ENCODE peak calls at places on chromosome 12, in nine cellular contexts. One of them, this sample, is unnamed. For H3K27me3, the result is how much of the 10 kb centered on the place peaks cover.

GRCh38 chr12:47223848-47224213 is 144.1 kb upstream of the AMIGO2 start:
- DNase-seq in hepatocyte: peak
- DNase-seq in tibial artery: no peak
- DNase-seq in GM23248: no peak
- DNase-seq in SK-N-SH: no peak
- DNase-seq in heart left ventricle: peak
- DNase-seq in neuronal stem cell: no peak
- DNase-seq in PC-9: no peak
- DNase-seq in astrocyte: peak
- DNase-seq in this sample: no peak

GRCh38 chr12:107388263-107388662 is 294.9 kb upstream of the CRY1 start:
- DNase-seq in hepatocyte: no peak
- DNase-seq in SK-N-SH: no peak
- DNase-seq in neuronal stem cell: no peak
- DNase-seq in GM23248: no peak
- DNase-seq in heart left ventricle: no peak
- DNase-seq in PC-9: no peak
- DNase-seq in astrocyte: no peak
- DNase-seq in tibial artery: no peak
- DNase-seq in this sample: no peak

GRCh38 chr12:100553851-100554404 is 19.6 kb upstream of the GAS2L3 start:
- DNase-seq in GM23248: peak
- DNase-seq in neuronal stem cell: no peak
- DNase-seq in heart left ventricle: no peak
- DNase-seq in astrocyte: no peak
- DNase-seq in PC-9: no peak
- DNase-seq in tibial artery: no peak
- DNase-seq in hepatocyte: peak
- DNase-seq in SK-N-SH: no peak
- DNase-seq in this sample: no peak

GRCh38 chr12:6363330-6364036 is 11.9 kb downstream of the SCNN1A start:
- DNase-seq in heart left ventricle: peak
- DNase-seq in PC-9: peak
- DNase-seq in astrocyte: no peak
- DNase-seq in tibial artery: peak
- DNase-seq in SK-N-SH: peak
- DNase-seq in neuronal stem cell: no peak
- DNase-seq in hepatocyte: peak
- DNase-seq in GM23248: peak
- DNase-seq in this sample: peak

GRCh38 chr12:125455556-125455955 is 390.3 kb downstream of the AACS start:
- DNase-seq in PC-9: no peak
- DNase-seq in heart left ventricle: no peak
- DNase-seq in neuronal stem cell: no peak
- DNase-seq in GM23248: no peak
- DNase-seq in SK-N-SH: no peak
- DNase-seq in tibial artery: no peak
- DNase-seq in hepatocyte: no peak
- DNase-seq in astrocyte: no peak
- DNase-seq in this sample: peak

GRCh38 chr12:80129895-80130535 is 30.7 kb downstream of the OTOGL start:
- DNase-seq in neuronal stem cell: no peak
- DNase-seq in SK-N-SH: no peak
- DNase-seq in astrocyte: peak
- DNase-seq in hepatocyte: no peak
- DNase-seq in PC-9: no peak
- DNase-seq in tibial artery: no peak
- DNase-seq in GM23248: peak
- DNase-seq in heart left ventricle: no peak
- DNase-seq in this sample: no peak

GRCh38 chr12:77133566-77133965 is 68.2 kb upstream of the E2F7 start:
- DNase-seq in hepatocyte: peak
- DNase-seq in tibial artery: no peak
- DNase-seq in PC-9: no peak
- DNase-seq in neuronal stem cell: peak
- DNase-seq in astrocyte: peak
- DNase-seq in SK-N-SH: no peak
- DNase-seq in heart left ventricle: no peak
- DNase-seq in GM23248: peak
- DNase-seq in this sample: peak

GRCh38 chr12:95218164-95218851 is 701 bp downstream of the VEZT start:
- DNase-seq in PC-9: peak
- DNase-seq in SK-N-SH: no peak
- DNase-seq in hepatocyte: no peak
- DNase-seq in GM23248: peak
- DNase-seq in neuronal stem cell: peak
- DNase-seq in astrocyte: peak
- DNase-seq in heart left ventricle: no peak
- DNase-seq in tibial artery: no peak
- DNase-seq in this sample: no peak

GRCh38 chr12:18492372-18493025 is 231.2 kb downstream of the PIK3C2G start:
- DNase-seq in tibial artery: no peak
- DNase-seq in astrocyte: peak
- DNase-seq in PC-9: no peak
- DNase-seq in neuronal stem cell: no peak
- DNase-seq in hepatocyte: no peak
- DNase-seq in SK-N-SH: no peak
- DNase-seq in heart left ventricle: no peak
- DNase-seq in GM23248: peak
- DNase-seq in this sample: no peak

GRCh38 chr12:128165387-128165786 is 101.6 kb upstream of the TMEM132C start:
- DNase-seq in heart left ventricle: no peak
- DNase-seq in GM23248: no peak
- DNase-seq in PC-9: no peak
- DNase-seq in neuronal stem cell: no peak
- DNase-seq in SK-N-SH: no peak
- DNase-seq in hepatocyte: no peak
- DNase-seq in tibial artery: no peak
- DNase-seq in astrocyte: no peak
- DNase-seq in this sample: no peak

GRCh38 chr12:131944601-131945251 is 5.0 kb upstream of the EP400 start:
- DNase-seq in neuronal stem cell: no peak
- DNase-seq in PC-9: no peak
- DNase-seq in hepatocyte: no peak
- DNase-seq in GM23248: no peak
- DNase-seq in heart left ventricle: no peak
- DNase-seq in SK-N-SH: peak
- DNase-seq in tibial artery: no peak
- DNase-seq in astrocyte: no peak
- DNase-seq in this sample: peak

GRCh38 chr12:110858848-110859247 is 12.1 kb downstream of the CCDC63 start:
- DNase-seq in astrocyte: peak
- DNase-seq in tibial artery: no peak
- DNase-seq in GM23248: peak
- DNase-seq in heart left ventricle: no peak
- DNase-seq in SK-N-SH: no peak
- DNase-seq in PC-9: no peak
- DNase-seq in neuronal stem cell: no peak
- DNase-seq in hepatocyte: no peak
- DNase-seq in this sample: no peak

GRCh38 chr12:81206425-81206824 is 128.5 kb downstream of the ACSS3 start:
- DNase-seq in SK-N-SH: no peak
- DNase-seq in tibial artery: no peak
- DNase-seq in astrocyte: no peak
- DNase-seq in heart left ventricle: no peak
- DNase-seq in GM23248: no peak
- DNase-seq in neuronal stem cell: no peak
- DNase-seq in PC-9: no peak
- DNase-seq in hepatocyte: no peak
- DNase-seq in this sample: no peak

GRCh38 chr12:116244001-116244400 is 33.5 kb downstream of the MED13L start:
- DNase-seq in astrocyte: peak
- DNase-seq in GM23248: no peak
- DNase-seq in PC-9: no peak
- DNase-seq in hepatocyte: peak
- DNase-seq in neuronal stem cell: no peak
- DNase-seq in tibial artery: no peak
- DNase-seq in SK-N-SH: no peak
- DNase-seq in heart left ventricle: no peak
- DNase-seq in this sample: no peak

GRCh38 chr12:4030938-4031702 is 157.9 kb upstream of the PARP11 start:
- DNase-seq in GM23248: peak
- DNase-seq in SK-N-SH: peak
- DNase-seq in neuronal stem cell: peak
- DNase-seq in astrocyte: peak
- DNase-seq in hepatocyte: peak
- DNase-seq in heart left ventricle: peak
- DNase-seq in PC-9: peak
- DNase-seq in tibial artery: peak
- DNase-seq in this sample: peak

GRCh38 chr12:8890313-8891084 is 23.8 kb upstream of the PHC1 start:
- DNase-seq in GM23248: peak
- DNase-seq in PC-9: no peak
- DNase-seq in heart left ventricle: no peak
- DNase-seq in tibial artery: peak
- DNase-seq in hepatocyte: peak
- DNase-seq in neuronal stem cell: peak
- DNase-seq in SK-N-SH: peak
- DNase-seq in astrocyte: peak
- DNase-seq in this sample: peak

GRCh38 chr12:92035477-92035876 is 110.2 kb downstream of the BTG1 start:
- DNase-seq in GM23248: no peak
- DNase-seq in heart left ventricle: no peak
- DNase-seq in tibial artery: no peak
- DNase-seq in SK-N-SH: no peak
- DNase-seq in astrocyte: no peak
- DNase-seq in neuronal stem cell: no peak
- DNase-seq in PC-9: no peak
- DNase-seq in hepatocyte: no peak
- DNase-seq in this sample: no peak
- H3K4me3 ChIP-seq in GM23248: peak
- H3K4me3 ChIP-seq in heart left ventricle: no peak
- H3K4me3 ChIP-seq in tibial artery: no peak
- H3K4me3 ChIP-seq in SK-N-SH: no peak
- H3K4me3 ChIP-seq in astrocyte: peak
- H3K4me3 ChIP-seq in neuronal stem cell: no peak
- H3K4me3 ChIP-seq in PC-9: no peak
- H3K4me3 ChIP-seq in hepatocyte: no peak
- H3K4me3 ChIP-seq in this sample: no peak

GRCh38 chr12:49296034-49296835 is 1.3 kb downstream of the PRPH start:
- DNase-seq in hepatocyte: peak
- DNase-seq in PC-9: no peak
- DNase-seq in neuronal stem cell: no peak
- DNase-seq in GM23248: peak
- DNase-seq in heart left ventricle: peak
- DNase-seq in SK-N-SH: peak
- DNase-seq in astrocyte: no peak
- DNase-seq in tibial artery: no peak
- DNase-seq in this sample: peak

GRCh38 chr12:49298160-49298559 is 3.2 kb downstream of the PRPH start:
- DNase-seq in PC-9: no peak
- DNase-seq in tibial artery: no peak
- DNase-seq in astrocyte: no peak
- DNase-seq in GM23248: no peak
- DNase-seq in hepatocyte: no peak
- DNase-seq in SK-N-SH: peak
- DNase-seq in heart left ventricle: no peak
- DNase-seq in neuronal stem cell: no peak
- DNase-seq in this sample: no peak

GRCh38 chr12:49295087-49296001 is at the start of gene PRPH:
- DNase-seq in astrocyte: no peak
- DNase-seq in heart left ventricle: peak
- DNase-seq in PC-9: no peak
- DNase-seq in tibial artery: no peak
- DNase-seq in GM23248: peak
- DNase-seq in SK-N-SH: peak
- DNase-seq in neuronal stem cell: no peak
- DNase-seq in hepatocyte: no peak
- DNase-seq in this sample: peak

GRCh38 chr12:49296836-49297694 is 2.1 kb downstream of the PRPH start:
- DNase-seq in PC-9: peak
- DNase-seq in heart left ventricle: no peak
- DNase-seq in tibial artery: no peak
- DNase-seq in hepatocyte: peak
- DNase-seq in astrocyte: no peak
- DNase-seq in GM23248: peak
- DNase-seq in neuronal stem cell: no peak
- DNase-seq in SK-N-SH: peak
- DNase-seq in this sample: peak

DNA sequence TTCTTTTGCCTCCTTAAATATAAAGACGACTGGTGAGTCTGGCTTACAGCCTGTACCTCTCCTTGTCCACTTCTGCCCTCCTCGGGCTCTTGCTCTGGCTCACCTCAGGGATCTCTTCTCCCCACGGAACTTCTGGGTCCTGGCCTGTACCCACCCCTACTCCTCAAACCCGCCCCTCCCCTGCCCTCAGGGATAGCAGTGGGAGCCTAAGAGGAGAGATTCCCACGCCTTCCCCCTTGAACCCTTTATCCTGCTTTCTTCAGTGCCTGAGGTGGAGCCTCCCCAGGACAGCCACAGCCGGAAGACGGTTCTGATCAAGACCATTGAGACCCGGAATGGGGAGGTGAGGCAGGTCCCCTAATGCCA is 2.7 kb downstream of the PRPH start:
- DNase-seq in neuronal stem cell: no peak
- DNase-seq in tibial artery: no peak
- DNase-seq in astrocyte: no peak
- DNase-seq in SK-N-SH: no peak
- DNase-seq in PC-9: no peak
- DNase-seq in hepatocyte: no peak
- DNase-seq in heart left ventricle: no peak
- DNase-seq in GM23248: no peak
- DNase-seq in this sample: no peak
- H3K27me3 ChIP-seq in neuronal stem cell: half or more
- H3K27me3 ChIP-seq in tibial artery: under half
- H3K27me3 ChIP-seq in astrocyte: half or more
- H3K27me3 ChIP-seq in SK-N-SH: under half
- H3K27me3 ChIP-seq in PC-9: under half
- H3K27me3 ChIP-seq in hepatocyte: half or more
- H3K27me3 ChIP-seq in heart left ventricle: half or more
- H3K27me3 ChIP-seq in GM23248: under half
- H3K27me3 ChIP-seq in this sample: half or more

DNA sequence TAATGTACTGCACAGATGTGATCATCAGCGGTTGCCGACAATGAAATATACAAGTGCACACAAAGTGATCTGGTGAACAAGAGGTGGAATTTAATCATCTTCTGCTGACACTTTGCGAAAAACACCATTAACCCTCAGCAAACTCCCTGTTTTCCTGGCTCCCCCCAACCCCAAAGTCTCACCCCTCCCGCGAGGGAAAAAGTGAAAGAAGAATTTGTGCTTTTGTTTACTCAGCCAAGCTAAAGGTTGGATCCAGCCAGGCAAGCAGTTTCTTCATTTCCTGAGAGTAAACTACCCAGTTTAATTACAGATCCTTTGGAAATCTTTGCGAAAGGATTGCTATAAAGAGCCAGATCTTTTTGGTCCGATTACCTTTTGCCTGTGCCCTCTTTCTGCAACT is 3.2 kb upstream of the LMO3 start:
- DNase-seq in heart left ventricle: no peak
- DNase-seq in GM23248: no peak
- DNase-seq in neuronal stem cell: no peak
- DNase-seq in astrocyte: no peak
- DNase-seq in PC-9: no peak
- DNase-seq in hepatocyte: no peak
- DNase-seq in tibial artery: no peak
- DNase-seq in SK-N-SH: no peak
- DNase-seq in this sample: no peak
- H3K4me3 ChIP-seq in heart left ventricle: no peak
- H3K4me3 ChIP-seq in GM23248: no peak
- H3K4me3 ChIP-seq in neuronal stem cell: no peak
- H3K4me3 ChIP-seq in astrocyte: peak
- H3K4me3 ChIP-seq in PC-9: no peak
- H3K4me3 ChIP-seq in hepatocyte: no peak
- H3K4me3 ChIP-seq in tibial artery: peak
- H3K4me3 ChIP-seq in SK-N-SH: peak
- H3K4me3 ChIP-seq in this sample: no peak

GRCh38 chr12:112524676-112525425 is 106.1 kb downstream of the PTPN11 start:
- DNase-seq in astrocyte: peak
- DNase-seq in neuronal stem cell: no peak
- DNase-seq in tibial artery: no peak
- DNase-seq in SK-N-SH: no peak
- DNase-seq in hepatocyte: no peak
- DNase-seq in PC-9: peak
- DNase-seq in GM23248: peak
- DNase-seq in heart left ventricle: no peak
- DNase-seq in this sample: peak
- H3K27me3 ChIP-seq in astrocyte: under half
- H3K27me3 ChIP-seq in neuronal stem cell: under half
- H3K27me3 ChIP-seq in tibial artery: under half
- H3K27me3 ChIP-seq in SK-N-SH: under half
- H3K27me3 ChIP-seq in hepatocyte: under half
- H3K27me3 ChIP-seq in PC-9: under half
- H3K27me3 ChIP-seq in GM23248: under half
- H3K27me3 ChIP-seq in heart left ventricle: under half
- H3K27me3 ChIP-seq in this sample: under half

This sample was measured in H7.